ENCODE peak calls at places on chromosome 19, in six cellular contexts. One of them, this sample, is unnamed.

GRCh38 chr19:5844456-5845433 is 5.2 kb upstream of the FUT6 start:
- DNase-seq in vagina: no peak
- DNase-seq in A549: no peak
- DNase-seq in body of pancreas: no peak
- DNase-seq in ovary: no peak
- DNase-seq in Peyer's patch: no peak
- DNase-seq in this sample: no peak

GRCh38 chr19:31511696-31512095 is 162.5 kb upstream of the TSHZ3 start:
- DNase-seq in vagina: peak
- DNase-seq in A549: no peak
- DNase-seq in body of pancreas: no peak
- DNase-seq in ovary: no peak
- DNase-seq in Peyer's patch: no peak
- DNase-seq in this sample: no peak

GRCh38 chr19:48186541-48186991 is 16.1 kb downstream of the ZSWIM9 start:
- DNase-seq in vagina: no peak
- DNase-seq in A549: no peak
- DNase-seq in body of pancreas: no peak
- DNase-seq in ovary: no peak
- DNase-seq in Peyer's patch: no peak
- DNase-seq in this sample: no peak

GRCh38 chr19:20558011-20558410 is 7.6 kb downstream of the ZNF737 start:
- DNase-seq in vagina: no peak
- DNase-seq in A549: no peak
- DNase-seq in body of pancreas: peak
- DNase-seq in ovary: no peak
- DNase-seq in Peyer's patch: no peak
- DNase-seq in this sample: no peak

GRCh38 chr19:34241513-34242337 is 12.6 kb upstream of the GARRE1 start:
- DNase-seq in vagina: no peak
- DNase-seq in A549: peak
- DNase-seq in body of pancreas: peak
- DNase-seq in ovary: no peak
- DNase-seq in Peyer's patch: no peak
- DNase-seq in this sample: no peak

GRCh38 chr19:46911456-46911855 is 50.7 kb downstream of the ARHGAP35 start:
- DNase-seq in vagina: no peak
- DNase-seq in A549: no peak
- DNase-seq in body of pancreas: no peak
- DNase-seq in ovary: no peak
- DNase-seq in Peyer's patch: no peak
- DNase-seq in this sample: no peak

GRCh38 chr19:47819841-47820244 is 1.9 kb upstream of the CRX start:
- DNase-seq in vagina: no peak
- DNase-seq in A549: no peak
- DNase-seq in body of pancreas: no peak
- DNase-seq in ovary: no peak
- DNase-seq in Peyer's patch: no peak
- DNase-seq in this sample: no peak

GRCh38 chr19:38544569-38545315 is 73.0 kb downstream of the MAP4K1 start:
- DNase-seq in vagina: no peak
- DNase-seq in A549: no peak
- DNase-seq in body of pancreas: no peak
- DNase-seq in ovary: no peak
- DNase-seq in Peyer's patch: no peak
- DNase-seq in this sample: no peak

GRCh38 chr19:46660601-46661019 is 372 bp downstream of the DACT3 start:
- DNase-seq in vagina: peak
- DNase-seq in A549: no peak
- DNase-seq in body of pancreas: no peak
- DNase-seq in ovary: peak
- DNase-seq in Peyer's patch: no peak
- DNase-seq in this sample: no peak

GRCh38 chr19:39677931-39678889 is 22.5 kb downstream of the LGALS16 start:
- DNase-seq in vagina: no peak
- DNase-seq in A549: no peak
- DNase-seq in body of pancreas: peak
- DNase-seq in ovary: no peak
- DNase-seq in Peyer's patch: no peak
- DNase-seq in this sample: no peak

GRCh38 chr19:43469160-43469480 is 3.7 kb upstream of the LYPD3 start:
- DNase-seq in vagina: no peak
- DNase-seq in A549: no peak
- DNase-seq in body of pancreas: no peak
- DNase-seq in ovary: no peak
- DNase-seq in Peyer's patch: no peak
- DNase-seq in this sample: no peak

GRCh38 chr19:49335071-49335783 is at the start of gene CD37:
- DNase-seq in vagina: peak
- DNase-seq in A549: no peak
- DNase-seq in body of pancreas: no peak
- DNase-seq in ovary: no peak
- DNase-seq in Peyer's patch: peak
- DNase-seq in this sample: peak

GRCh38 chr19:44196772-44197171 is 15.6 kb upstream of the ZNF227 start:
- DNase-seq in vagina: no peak
- DNase-seq in A549: no peak
- DNase-seq in body of pancreas: no peak
- DNase-seq in ovary: no peak
- DNase-seq in Peyer's patch: no peak
- DNase-seq in this sample: no peak

GRCh38 chr19:4584670-4585460 is 25.4 kb upstream of the SEMA6B start:
- DNase-seq in vagina: no peak
- DNase-seq in A549: no peak
- DNase-seq in body of pancreas: no peak
- DNase-seq in ovary: no peak
- DNase-seq in Peyer's patch: no peak
- DNase-seq in this sample: no peak

GRCh38 chr19:51439021-51439465 is 19.2 kb downstream of the SIGLEC8 start:
- DNase-seq in vagina: no peak
- DNase-seq in A549: no peak
- DNase-seq in body of pancreas: no peak
- DNase-seq in ovary: no peak
- DNase-seq in Peyer's patch: peak
- DNase-seq in this sample: peak

GRCh38 chr19:38387550-38388309 is at the start of gene GGN:
- DNase-seq in vagina: peak
- DNase-seq in A549: peak
- DNase-seq in body of pancreas: peak
- DNase-seq in ovary: peak
- DNase-seq in Peyer's patch: peak
- DNase-seq in this sample: peak

GRCh38 chr19:6853868-6854267 is 33.5 kb upstream of the ADGRE1 start:
- DNase-seq in vagina: no peak
- DNase-seq in A549: no peak
- DNase-seq in body of pancreas: no peak
- DNase-seq in ovary: no peak
- DNase-seq in Peyer's patch: no peak
- DNase-seq in this sample: no peak

GRCh38 chr19:13583114-13583513 is 76.8 kb upstream of the CACNA1A start:
- DNase-seq in vagina: no peak
- DNase-seq in A549: no peak
- DNase-seq in body of pancreas: no peak
- DNase-seq in ovary: no peak
- DNase-seq in Peyer's patch: no peak
- DNase-seq in this sample: no peak

GRCh38 chr19:33524024-33524664 is 2.6 kb upstream of the PEPD start:
- DNase-seq in vagina: no peak
- DNase-seq in A549: no peak
- DNase-seq in body of pancreas: no peak
- DNase-seq in ovary: peak
- DNase-seq in Peyer's patch: no peak
- DNase-seq in this sample: no peak

GRCh38 chr19:40033989-40034560 is 22.0 kb downstream of the ZNF780B start:
- DNase-seq in vagina: no peak
- DNase-seq in A549: no peak
- DNase-seq in body of pancreas: no peak
- DNase-seq in ovary: no peak
- DNase-seq in Peyer's patch: no peak
- DNase-seq in this sample: no peak

GRCh38 chr19:57465680-57466381 is 8.9 kb upstream of the VN1R1 start:
- DNase-seq in vagina: no peak
- DNase-seq in A549: peak
- DNase-seq in body of pancreas: no peak
- DNase-seq in ovary: no peak
- DNase-seq in Peyer's patch: no peak
- DNase-seq in this sample: no peak

GRCh38 chr19:8698433-8699063 is at the start of gene ACTL9:
- DNase-seq in vagina: no peak
- DNase-seq in A549: no peak
- DNase-seq in body of pancreas: no peak
- DNase-seq in ovary: no peak
- DNase-seq in Peyer's patch: no peak
- DNase-seq in this sample: no peak

DNA sequence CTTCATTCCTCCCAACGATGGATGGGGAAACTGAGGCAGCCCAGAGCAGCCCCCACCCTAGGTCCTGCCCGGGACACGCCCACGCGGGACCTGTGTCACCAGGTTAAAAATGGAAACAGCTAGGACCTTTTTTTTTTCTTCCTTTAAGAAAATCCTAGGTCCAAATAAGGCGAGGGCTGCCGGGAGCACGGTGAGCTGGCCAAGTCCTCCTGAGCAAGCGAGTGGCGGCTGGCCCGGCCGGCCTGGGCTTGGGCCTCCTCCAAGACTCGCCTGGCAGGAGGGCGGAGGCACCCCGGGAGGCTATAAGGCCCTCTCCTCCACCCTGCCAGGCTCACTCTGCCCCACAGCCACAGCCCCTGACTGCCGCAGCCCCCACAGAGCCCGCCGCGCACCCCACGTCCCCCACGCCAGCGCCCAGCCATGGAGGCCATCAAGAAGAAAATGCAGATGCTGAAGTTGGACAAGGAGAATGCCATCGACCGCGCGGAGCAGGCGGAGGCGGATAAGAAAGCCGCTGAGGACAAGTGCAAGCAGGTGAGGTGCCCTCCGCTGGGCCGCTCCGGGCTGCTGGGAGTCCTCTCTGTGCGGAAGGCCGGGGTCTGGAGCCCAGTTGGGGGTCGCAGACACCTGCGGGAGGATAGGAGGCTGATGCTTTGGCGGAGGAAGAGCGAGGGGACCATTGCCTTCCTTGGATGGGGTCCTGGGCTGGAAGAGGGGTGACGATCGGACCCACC is 8.9 kb upstream of the TPM4 start:
- DNase-seq in vagina: no peak
- DNase-seq in A549: no peak
- DNase-seq in body of pancreas: peak
- DNase-seq in ovary: peak
- DNase-seq in Peyer's patch: no peak
- DNase-seq in this sample: peak
- H3K4me3 ChIP-seq in vagina: peak
- H3K4me3 ChIP-seq in A549: no peak
- H3K4me3 ChIP-seq in body of pancreas: no peak
- H3K4me3 ChIP-seq in ovary: peak
- H3K4me3 ChIP-seq in Peyer's patch: no peak
- H3K4me3 ChIP-seq in this sample: peak

DNA sequence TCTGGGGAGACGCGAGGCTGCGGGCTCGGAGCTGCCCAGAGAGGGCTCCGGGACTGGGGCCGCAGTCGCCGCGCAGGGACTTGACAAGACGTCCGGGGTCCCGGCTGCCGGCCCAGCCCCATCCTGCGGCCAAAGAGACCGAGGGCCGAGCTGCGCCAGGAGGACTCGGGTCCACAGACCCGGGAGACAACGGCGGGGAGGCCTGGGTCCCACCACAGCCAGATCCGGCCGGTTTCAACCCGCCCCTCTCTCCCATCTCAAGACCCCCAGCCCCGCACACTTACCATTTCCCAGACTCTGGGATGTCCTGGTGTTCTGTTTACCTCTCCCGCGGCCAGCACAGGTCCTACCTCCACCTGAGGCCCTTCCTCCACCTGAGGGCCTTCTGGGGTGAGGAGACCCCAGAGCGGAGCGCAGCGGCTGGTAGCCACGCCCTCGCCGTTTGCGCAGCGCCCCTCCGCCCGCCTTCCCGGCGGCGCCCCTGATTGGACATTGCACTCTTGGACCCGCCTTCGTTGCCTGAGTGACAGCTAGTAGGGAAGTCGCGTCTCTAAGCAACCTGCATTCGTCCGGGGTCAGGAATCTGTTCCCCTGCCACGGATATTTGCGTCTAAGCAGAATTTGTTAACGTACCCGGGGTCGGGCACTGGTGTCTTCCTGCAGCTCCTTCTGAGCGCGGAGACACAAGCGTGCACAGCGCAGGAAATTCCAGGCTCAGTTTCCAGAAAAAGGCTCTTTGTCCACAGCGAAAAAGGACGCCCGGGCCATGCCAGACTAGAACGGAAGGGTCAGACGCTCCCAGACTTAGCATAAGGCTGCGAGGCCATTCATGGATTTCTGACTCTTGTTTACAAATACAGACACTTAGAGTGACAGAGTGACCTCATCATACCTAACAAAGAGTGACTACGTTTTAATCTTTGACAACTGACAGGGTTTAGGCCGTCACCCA is at the start of gene ZNF709:
- DNase-seq in vagina: peak
- DNase-seq in A549: no peak
- DNase-seq in body of pancreas: peak
- DNase-seq in ovary: peak
- DNase-seq in Peyer's patch: peak
- DNase-seq in this sample: peak
- TF ChIP-seq POLR2A in vagina: peak
- TF ChIP-seq POLR2A in A549: no peak
- TF ChIP-seq POLR2A in body of pancreas: peak
- TF ChIP-seq POLR2A in ovary: peak
- TF ChIP-seq POLR2A in Peyer's patch: no peak
- TF ChIP-seq POLR2A in this sample: no peak

GRCh38 chr19:17658240-17658639 is 29.9 kb downstream of the UNC13A start:
- DNase-seq in vagina: no peak
- DNase-seq in A549: no peak
- DNase-seq in body of pancreas: no peak
- DNase-seq in ovary: no peak
- DNase-seq in Peyer's patch: no peak
- DNase-seq in this sample: no peak
- H3K4me3 ChIP-seq in vagina: no peak
- H3K4me3 ChIP-seq in A549: no peak
- H3K4me3 ChIP-seq in body of pancreas: no peak
- H3K4me3 ChIP-seq in ovary: no peak
- H3K4me3 ChIP-seq in Peyer's patch: no peak
- H3K4me3 ChIP-seq in this sample: no peak

DNA sequence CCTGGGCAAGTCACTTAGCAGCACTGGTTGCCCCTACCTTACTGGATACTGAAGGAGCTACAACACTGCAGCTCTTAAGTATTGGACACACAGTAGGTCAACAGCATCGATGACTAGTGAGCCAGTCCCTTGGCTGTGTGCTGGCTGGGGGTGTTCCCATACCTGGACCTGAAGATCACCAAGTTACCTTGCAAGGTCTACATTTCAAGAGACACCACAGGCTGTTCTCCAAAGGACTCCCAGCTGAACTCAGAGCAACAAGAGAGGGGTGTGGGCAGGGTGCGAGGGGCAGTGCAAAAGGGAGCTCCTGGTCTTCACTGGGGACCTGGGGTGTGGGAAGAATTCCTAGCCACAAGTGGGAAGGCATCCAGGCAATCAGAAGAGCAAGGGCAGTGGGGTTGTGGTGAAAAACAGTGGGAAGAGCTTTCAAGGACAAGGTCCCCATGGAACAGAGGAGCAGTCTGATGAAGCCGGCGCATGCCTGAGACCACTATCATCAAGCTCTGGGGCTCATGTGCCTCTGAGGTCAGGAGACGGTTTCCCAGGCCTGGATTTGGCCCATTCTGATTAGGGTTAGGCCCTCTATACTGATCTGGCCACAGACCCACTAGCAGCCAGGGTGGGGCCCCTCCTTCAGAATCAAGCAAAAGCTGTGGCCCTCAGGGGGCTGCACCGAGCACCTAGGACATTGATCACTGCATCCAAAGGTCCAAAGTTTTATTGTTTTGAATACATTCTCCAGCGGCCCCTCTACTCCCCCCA is 4.6 kb upstream of the GSK3A start:
- DNase-seq in vagina: no peak
- DNase-seq in A549: no peak
- DNase-seq in body of pancreas: no peak
- DNase-seq in ovary: no peak
- DNase-seq in Peyer's patch: no peak
- DNase-seq in this sample: no peak
- TF ChIP-seq POLR2A in vagina: no peak
- TF ChIP-seq POLR2A in A549: no peak
- TF ChIP-seq POLR2A in body of pancreas: no peak
- TF ChIP-seq POLR2A in ovary: no peak
- TF ChIP-seq POLR2A in Peyer's patch: no peak
- TF ChIP-seq POLR2A in this sample: no peak